ENCODE peak calls at places on chromosomes 7 and 10, in four cellular contexts. One of them, this sample, is unnamed. For H3K9me3, the result is how much of the 10 kb centered on the place peaks cover.

GRCh38 chr7:10798044-10798443 is 175.6 kb upstream of the PHF14 start:
- DNase-seq in left ventricle myocardium inferior: no peak
- DNase-seq in A549: no peak
- DNase-seq in stomach: no peak
- DNase-seq in this sample: no peak

GRCh38 chr10:102645388-102645740 is 1.1 kb downstream of the TRIM8 start:
- DNase-seq in left ventricle myocardium inferior: peak
- DNase-seq in A549: peak
- DNase-seq in stomach: peak
- DNase-seq in this sample: peak

GRCh38 chr7:92835851-92836488 is 403 bp downstream of the CDK6 start:
- DNase-seq in stomach: peak
- DNase-seq in left ventricle myocardium inferior: peak
- DNase-seq in A549: peak
- DNase-seq in this sample: peak

GRCh38 chr7:85529831-85530230 is 343.0 kb upstream of the SEMA3D start:
- DNase-seq in stomach: no peak
- DNase-seq in A549: no peak
- DNase-seq in left ventricle myocardium inferior: no peak
- DNase-seq in this sample: no peak

GRCh38 chr7:137983308-137984008 is 18.4 kb downstream of the CREB3L2 start:
- DNase-seq in left ventricle myocardium inferior: no peak
- DNase-seq in stomach: no peak
- DNase-seq in A549: no peak
- DNase-seq in this sample: no peak

GRCh38 chr10:48439031-48439430 is 132.6 kb downstream of the MAPK8 start:
- DNase-seq in A549: no peak
- DNase-seq in stomach: no peak
- DNase-seq in left ventricle myocardium inferior: no peak
- DNase-seq in this sample: no peak

GRCh38 chr7:151408839-151409554 is 841 bp downstream of the WDR86 start:
- DNase-seq in stomach: no peak
- DNase-seq in left ventricle myocardium inferior: no peak
- DNase-seq in A549: no peak
- DNase-seq in this sample: no peak

GRCh38 chr10:92031580-92031979 is 108.0 kb downstream of the BTAF1 start:
- DNase-seq in A549: no peak
- DNase-seq in left ventricle myocardium inferior: no peak
- DNase-seq in stomach: no peak
- DNase-seq in this sample: no peak

GRCh38 chr7:32158751-32159360 is 88.6 kb upstream of the PDE1C start:
- DNase-seq in left ventricle myocardium inferior: no peak
- DNase-seq in stomach: no peak
- DNase-seq in A549: no peak
- DNase-seq in this sample: no peak

GRCh38 chr10:42987121-42987541 is 89.7 kb upstream of the RET start:
- DNase-seq in A549: no peak
- DNase-seq in left ventricle myocardium inferior: no peak
- DNase-seq in stomach: no peak
- DNase-seq in this sample: no peak

DNA sequence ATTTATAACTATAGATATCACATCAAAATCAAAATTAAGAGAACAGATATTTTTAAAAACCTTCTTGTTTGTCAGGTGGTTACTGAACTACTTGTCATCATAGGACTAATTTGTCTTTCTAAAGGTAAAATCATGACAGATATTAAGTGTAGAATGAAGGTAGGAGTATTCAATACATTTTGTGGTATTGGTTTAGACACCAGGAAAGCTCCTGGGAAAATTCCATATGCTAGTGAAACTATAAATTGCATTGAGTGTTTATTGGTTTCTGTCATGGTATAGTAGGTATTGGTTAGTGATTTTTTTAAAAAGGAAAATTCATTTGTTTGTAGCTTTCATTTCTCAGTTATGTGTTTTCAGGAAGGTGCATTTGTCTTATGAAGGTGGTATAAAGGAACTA is 132.7 kb downstream of the KCND2 start:
- DNase-seq in stomach: no peak
- DNase-seq in A549: no peak
- DNase-seq in left ventricle myocardium inferior: no peak
- DNase-seq in this sample: no peak
- H3K9me3 ChIP-seq in stomach: under half
- H3K9me3 ChIP-seq in A549: under half
- H3K9me3 ChIP-seq in left ventricle myocardium inferior: under half
- H3K9me3 ChIP-seq in this sample: under half

DNA sequence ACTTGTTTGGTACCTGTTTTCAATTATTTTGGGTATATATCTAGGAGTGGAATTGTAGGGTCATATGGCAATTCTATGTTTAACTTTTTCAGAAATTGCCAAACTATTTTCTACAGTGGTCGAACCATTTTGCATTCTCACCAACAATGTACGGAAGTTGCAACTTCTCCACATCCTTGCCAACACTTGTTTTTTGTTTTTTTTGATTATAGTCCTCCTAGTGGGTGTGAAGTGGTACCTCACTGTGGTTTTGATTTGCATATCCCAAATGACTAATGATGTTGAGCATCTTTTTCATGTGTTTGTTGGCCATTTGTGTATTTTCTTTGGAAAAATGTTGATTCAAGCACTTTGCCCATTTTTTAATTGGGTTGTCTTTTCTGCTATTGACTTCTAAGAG is 122.1 kb downstream of the RPS24 start:
- DNase-seq in A549: no peak
- DNase-seq in stomach: no peak
- DNase-seq in left ventricle myocardium inferior: no peak
- DNase-seq in this sample: no peak
- TF ChIP-seq CTCF in A549: no peak
- TF ChIP-seq CTCF in stomach: no peak
- TF ChIP-seq CTCF in left ventricle myocardium inferior: no peak
- TF ChIP-seq CTCF in this sample: no peak

GRCh38 chr7:158040199-158040598 is 547.4 kb downstream of the PTPRN2 start:
- DNase-seq in stomach: no peak
- DNase-seq in left ventricle myocardium inferior: no peak
- DNase-seq in A549: no peak
- DNase-seq in this sample: no peak

GRCh38 chr7:158047386-158048059 is 540.1 kb downstream of the PTPRN2 start:
- DNase-seq in stomach: no peak
- DNase-seq in left ventricle myocardium inferior: no peak
- DNase-seq in A549: no peak
- DNase-seq in this sample: no peak

GRCh38 chr7:158042156-158042880 is 545.3 kb downstream of the PTPRN2 start:
- DNase-seq in A549: no peak
- DNase-seq in left ventricle myocardium inferior: no peak
- DNase-seq in stomach: peak
- DNase-seq in this sample: no peak

GRCh38 chr7:158043461-158044155 is 544.0 kb downstream of the PTPRN2 start:
- DNase-seq in left ventricle myocardium inferior: no peak
- DNase-seq in stomach: peak
- DNase-seq in A549: no peak
- DNase-seq in this sample: peak

DNA sequence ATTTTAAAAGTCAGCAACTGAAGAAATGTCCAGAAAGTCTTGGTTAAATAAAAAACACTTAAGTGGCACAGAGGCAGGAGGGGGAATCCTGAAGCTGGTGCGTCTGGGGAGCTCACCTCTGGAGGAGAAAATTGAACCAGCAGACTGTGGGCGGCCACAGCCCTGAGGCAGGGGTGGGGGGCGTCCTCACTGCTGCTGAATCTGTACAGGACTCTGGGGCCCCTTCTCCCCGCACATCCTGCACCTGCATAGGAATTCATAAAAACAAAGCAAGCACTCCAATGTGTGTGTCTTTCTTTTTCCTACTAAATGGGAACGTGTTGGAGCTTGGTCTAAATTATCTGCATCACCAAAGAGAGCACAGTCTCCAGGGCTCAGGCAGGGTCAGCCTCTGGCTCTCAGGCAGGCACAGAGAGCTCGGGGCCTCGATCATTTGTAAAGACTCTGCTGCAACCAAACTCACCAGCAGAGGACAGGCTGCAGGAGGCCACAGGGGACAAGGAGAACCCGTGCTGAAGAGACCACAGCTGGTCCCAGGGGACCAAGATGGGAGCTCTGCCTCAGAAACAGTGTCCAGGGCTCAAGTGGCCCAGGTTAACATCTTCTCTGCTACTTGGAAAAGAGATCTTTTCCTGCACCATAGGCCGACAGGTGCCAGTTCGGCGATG is 543.3 kb downstream of the PTPRN2 start:
- DNase-seq in A549: no peak
- DNase-seq in left ventricle myocardium inferior: no peak
- DNase-seq in stomach: no peak
- DNase-seq in this sample: no peak
- H3K9me3 ChIP-seq in A549: under half
- H3K9me3 ChIP-seq in left ventricle myocardium inferior: under half
- H3K9me3 ChIP-seq in stomach: under half
- H3K9me3 ChIP-seq in this sample: under half

DNA sequence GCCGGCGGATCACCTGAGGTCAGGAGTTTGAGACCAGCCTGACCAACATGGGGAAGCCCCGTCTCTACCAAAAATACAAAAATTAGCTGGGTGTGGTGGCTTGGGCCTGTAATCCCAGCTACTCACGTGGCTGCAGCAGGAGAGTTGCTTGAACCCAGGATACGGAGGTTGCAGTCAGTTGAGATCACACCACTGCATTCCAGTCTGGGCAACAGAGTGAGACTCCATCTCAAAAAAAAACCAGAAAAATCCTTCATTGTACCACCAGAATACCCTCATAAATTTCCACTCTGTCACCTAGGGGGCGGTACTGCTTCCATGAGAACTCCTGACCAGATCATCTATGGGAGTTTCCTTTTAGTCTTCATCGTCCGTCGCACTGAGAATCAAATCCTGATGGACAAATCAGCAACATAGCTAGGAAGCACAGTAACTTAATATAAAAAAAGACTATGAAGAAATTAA is 225.8 kb upstream of the KLF14 start:
- DNase-seq in A549: peak
- DNase-seq in left ventricle myocardium inferior: no peak
- DNase-seq in stomach: no peak
- DNase-seq in this sample: no peak
- TF ChIP-seq CTCF in A549: peak
- TF ChIP-seq CTCF in left ventricle myocardium inferior: peak
- TF ChIP-seq CTCF in stomach: no peak
- TF ChIP-seq CTCF in this sample: no peak

DNA sequence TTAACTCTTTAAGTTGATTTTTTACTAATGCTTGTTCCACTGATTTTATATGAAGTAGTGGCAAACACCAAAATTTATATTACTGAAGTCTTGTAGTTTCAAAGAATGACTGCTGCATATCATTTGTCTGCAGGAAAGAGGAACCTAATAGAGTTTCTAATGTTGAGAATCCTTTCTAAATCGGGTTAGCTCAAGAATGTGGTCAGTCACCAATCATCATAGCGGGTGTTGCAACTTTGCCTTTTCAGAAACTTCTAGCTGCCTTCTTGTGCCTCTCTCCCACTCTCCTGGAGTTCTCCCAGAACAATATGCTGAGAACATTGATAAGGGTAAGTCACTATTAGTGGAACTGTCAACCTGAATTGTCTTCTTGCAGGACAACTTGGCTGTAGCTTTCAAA is 524.8 kb upstream of the SORCS1 start:
- DNase-seq in A549: no peak
- DNase-seq in stomach: no peak
- DNase-seq in left ventricle myocardium inferior: no peak
- DNase-seq in this sample: no peak
- H3K9me3 ChIP-seq in A549: under half
- H3K9me3 ChIP-seq in stomach: under half
- H3K9me3 ChIP-seq in left ventricle myocardium inferior: under half
- H3K9me3 ChIP-seq in this sample: under half

GRCh38 chr7:2643386-2644229 is 11.8 kb downstream of the TTYH3 start:
- DNase-seq in stomach: no peak
- DNase-seq in A549: no peak
- DNase-seq in left ventricle myocardium inferior: no peak
- DNase-seq in this sample: no peak
- TF ChIP-seq CTCF in stomach: no peak
- TF ChIP-seq CTCF in A549: no peak
- TF ChIP-seq CTCF in left ventricle myocardium inferior: no peak
- TF ChIP-seq CTCF in this sample: no peak

DNA sequence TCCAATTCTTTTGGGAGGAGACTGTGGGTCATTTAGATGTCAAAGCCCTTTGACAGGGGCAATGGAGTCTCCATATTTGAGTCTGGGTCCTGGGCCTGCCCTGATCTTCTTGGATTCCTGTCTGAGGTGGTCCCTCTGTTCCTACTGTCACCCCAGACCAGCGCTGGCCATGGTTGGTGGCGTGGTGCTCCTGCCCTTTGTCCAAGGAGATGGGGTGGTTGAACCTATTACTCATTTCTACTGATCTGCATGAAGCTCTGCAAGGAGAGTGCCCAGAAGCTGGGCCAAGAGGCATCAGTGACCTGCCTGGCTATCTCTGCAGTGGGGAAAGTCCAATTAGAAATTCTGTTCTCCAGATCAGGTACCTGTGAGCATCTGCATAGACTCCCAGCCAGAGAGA is 355.6 kb upstream of the NUPR2 start:
- DNase-seq in stomach: no peak
- DNase-seq in left ventricle myocardium inferior: no peak
- DNase-seq in A549: no peak
- DNase-seq in this sample: no peak
- H3K9me3 ChIP-seq in stomach: half or more
- H3K9me3 ChIP-seq in left ventricle myocardium inferior: half or more
- H3K9me3 ChIP-seq in A549: half or more
- H3K9me3 ChIP-seq in this sample: under half

GRCh38 chr7:128035712-128036111 is 4.5 kb upstream of the LRRC4 start:
- DNase-seq in left ventricle myocardium inferior: no peak
- DNase-seq in A549: peak
- DNase-seq in stomach: no peak
- DNase-seq in this sample: no peak

GRCh38 chr7:128036226-128036940 is 5.1 kb upstream of the LRRC4 start:
- DNase-seq in stomach: no peak
- DNase-seq in A549: no peak
- DNase-seq in left ventricle myocardium inferior: no peak
- DNase-seq in this sample: no peak

GRCh38 chr7:128034830-128035229 is 3.6 kb upstream of the LRRC4 start:
- DNase-seq in stomach: no peak
- DNase-seq in A549: no peak
- DNase-seq in left ventricle myocardium inferior: no peak
- DNase-seq in this sample: no peak

GRCh38 chr7:128037880-128038619 is 6.8 kb upstream of the LRRC4 start:
- DNase-seq in A549: no peak
- DNase-seq in stomach: no peak
- DNase-seq in left ventricle myocardium inferior: no peak
- DNase-seq in this sample: no peak

GRCh38 chr7:128037081-128037480 is 5.8 kb upstream of the LRRC4 start:
- DNase-seq in A549: no peak
- DNase-seq in left ventricle myocardium inferior: no peak
- DNase-seq in stomach: no peak
- DNase-seq in this sample: no peak
- TF ChIP-seq CTCF in A549: no peak
- TF ChIP-seq CTCF in left ventricle myocardium inferior: no peak
- TF ChIP-seq CTCF in stomach: no peak
- TF ChIP-seq CTCF in this sample: no peak

GRCh38 chr7:158110661-158111555 is 476.7 kb downstream of the PTPRN2 start:
- DNase-seq in stomach: peak
- DNase-seq in A549: no peak
- DNase-seq in left ventricle myocardium inferior: no peak
- DNase-seq in this sample: peak
- H3K9me3 ChIP-seq in stomach: under half
- H3K9me3 ChIP-seq in A549: under half
- H3K9me3 ChIP-seq in left ventricle myocardium inferior: under half
- H3K9me3 ChIP-seq in this sample: under half

GRCh38 chr7:20343211-20343610 is 12.5 kb downstream of the ITGB8 start:
- DNase-seq in stomach: no peak
- DNase-seq in left ventricle myocardium inferior: no peak
- DNase-seq in A549: peak
- DNase-seq in this sample: no peak
- TF ChIP-seq CTCF in stomach: no peak
- TF ChIP-seq CTCF in left ventricle myocardium inferior: no peak
- TF ChIP-seq CTCF in A549: no peak
- TF ChIP-seq CTCF in this sample: peak

This sample was measured in adrenal gland.